ENCODE peak calls at places on chromosome 10, in five cellular contexts. One of them, this sample, is unnamed.

GRCh38 chr10:98074315-98074911 is 44.0 kb upstream of the CRTAC1 start:
- DNase-seq in A549: no peak
- DNase-seq in glutamatergic neuron: no peak
- DNase-seq in CD8-positive, alpha-beta T cell: no peak
- DNase-seq in B cell: no peak
- DNase-seq in this sample: no peak

GRCh38 chr10:132774179-132774904 is 11.6 kb downstream of the NKX6-2 start:
- DNase-seq in A549: no peak
- DNase-seq in glutamatergic neuron: no peak
- DNase-seq in CD8-positive, alpha-beta T cell: no peak
- DNase-seq in B cell: no peak
- DNase-seq in this sample: no peak

GRCh38 chr10:24723386-24723787 is 300 bp downstream of the ARHGAP21 start:
- DNase-seq in A549: no peak
- DNase-seq in glutamatergic neuron: no peak
- DNase-seq in CD8-positive, alpha-beta T cell: peak; percentile 24
- DNase-seq in B cell: no peak
- DNase-seq in this sample: no peak

GRCh38 chr10:88793747-88794299 is 8.7 kb upstream of the LIPM start:
- DNase-seq in A549: no peak
- DNase-seq in glutamatergic neuron: no peak
- DNase-seq in CD8-positive, alpha-beta T cell: no peak
- DNase-seq in B cell: no peak
- DNase-seq in this sample: no peak

GRCh38 chr10:36358736-36359135 is 716.6 kb upstream of the FZD8 start:
- DNase-seq in A549: peak; percentile 26
- DNase-seq in glutamatergic neuron: no peak
- DNase-seq in CD8-positive, alpha-beta T cell: no peak
- DNase-seq in B cell: no peak
- DNase-seq in this sample: no peak

GRCh38 chr10:126663328-126663727 is 7.2 kb downstream of the C10orf90 start:
- DNase-seq in A549: no peak
- DNase-seq in glutamatergic neuron: no peak
- DNase-seq in CD8-positive, alpha-beta T cell: no peak
- DNase-seq in B cell: no peak
- DNase-seq in this sample: no peak

GRCh38 chr10:51074238-51075028 is at the start of gene PRKG1:
- DNase-seq in A549: peak; percentile 41
- DNase-seq in glutamatergic neuron: peak; percentile 77
- DNase-seq in CD8-positive, alpha-beta T cell: no peak
- DNase-seq in B cell: no peak
- DNase-seq in this sample: peak; percentile 27

GRCh38 chr10:48789861-48790739 is 105.4 kb downstream of the WDFY4 start:
- DNase-seq in A549: no peak
- DNase-seq in glutamatergic neuron: no peak
- DNase-seq in CD8-positive, alpha-beta T cell: no peak
- DNase-seq in B cell: no peak
- DNase-seq in this sample: no peak

GRCh38 chr10:101441539-101442455 is 87.8 kb downstream of the BTRC start:
- DNase-seq in A549: peak; percentile 83
- DNase-seq in glutamatergic neuron: no peak
- DNase-seq in CD8-positive, alpha-beta T cell: no peak
- DNase-seq in B cell: no peak
- DNase-seq in this sample: peak; percentile 73

GRCh38 chr10:112394475-112394875 is 20.6 kb downstream of the ACSL5 start:
- DNase-seq in A549: peak; percentile 27
- DNase-seq in glutamatergic neuron: no peak
- DNase-seq in CD8-positive, alpha-beta T cell: no peak
- DNase-seq in B cell: no peak
- DNase-seq in this sample: no peak

GRCh38 chr10:33252794-33253203 is 81.7 kb downstream of the NRP1 start:
- DNase-seq in A549: peak; percentile 66
- DNase-seq in glutamatergic neuron: no peak
- DNase-seq in CD8-positive, alpha-beta T cell: no peak
- DNase-seq in B cell: no peak
- DNase-seq in this sample: no peak

GRCh38 chr10:73065441-73065840 is 31.2 kb downstream of the P4HA1 start:
- DNase-seq in A549: no peak
- DNase-seq in glutamatergic neuron: no peak
- DNase-seq in CD8-positive, alpha-beta T cell: no peak
- DNase-seq in B cell: no peak
- DNase-seq in this sample: no peak

GRCh38 chr10:1559731-1560130 is 177.6 kb downstream of the ADARB2 start:
- DNase-seq in A549: no peak
- DNase-seq in glutamatergic neuron: peak; percentile 12
- DNase-seq in CD8-positive, alpha-beta T cell: no peak
- DNase-seq in B cell: no peak
- DNase-seq in this sample: no peak

GRCh38 chr10:132542086-132542775 is 4.6 kb downstream of the INPP5A start:
- DNase-seq in A549: no peak
- DNase-seq in glutamatergic neuron: no peak
- DNase-seq in CD8-positive, alpha-beta T cell: no peak
- DNase-seq in B cell: no peak
- DNase-seq in this sample: no peak

GRCh38 chr10:59870152-59870551 is 36.2 kb downstream of the CCDC6 start:
- DNase-seq in A549: no peak
- DNase-seq in glutamatergic neuron: no peak
- DNase-seq in CD8-positive, alpha-beta T cell: no peak
- DNase-seq in B cell: no peak
- DNase-seq in this sample: no peak

GRCh38 chr10:3030765-3031164 is 36.6 kb upstream of the PFKP start:
- DNase-seq in A549: no peak
- DNase-seq in glutamatergic neuron: no peak
- DNase-seq in CD8-positive, alpha-beta T cell: no peak
- DNase-seq in B cell: no peak
- DNase-seq in this sample: no peak

GRCh38 chr10:112759519-112759918 is 190.5 kb upstream of the TCF7L2 start:
- DNase-seq in A549: no peak
- DNase-seq in glutamatergic neuron: no peak
- DNase-seq in CD8-positive, alpha-beta T cell: no peak
- DNase-seq in B cell: no peak
- DNase-seq in this sample: no peak

GRCh38 chr10:2207246-2207922 is 470.1 kb upstream of the ADARB2 start:
- DNase-seq in A549: no peak
- DNase-seq in glutamatergic neuron: no peak
- DNase-seq in CD8-positive, alpha-beta T cell: no peak
- DNase-seq in B cell: no peak
- DNase-seq in this sample: no peak

GRCh38 chr10:2077231-2077630 is 339.9 kb upstream of the ADARB2 start:
- DNase-seq in A549: no peak
- DNase-seq in glutamatergic neuron: no peak
- DNase-seq in CD8-positive, alpha-beta T cell: no peak
- DNase-seq in B cell: no peak
- DNase-seq in this sample: no peak

GRCh38 chr10:104323085-104323484 is 15.2 kb downstream of the ITPRIP start:
- DNase-seq in A549: no peak
- DNase-seq in glutamatergic neuron: no peak
- DNase-seq in CD8-positive, alpha-beta T cell: no peak
- DNase-seq in B cell: no peak
- DNase-seq in this sample: no peak

GRCh38 chr10:129794056-129794455 is 170.0 kb downstream of the EBF3 start:
- DNase-seq in A549: no peak
- DNase-seq in glutamatergic neuron: no peak
- DNase-seq in CD8-positive, alpha-beta T cell: no peak
- DNase-seq in B cell: no peak
- DNase-seq in this sample: no peak

GRCh38 chr10:28769147-28769604 is 91.9 kb downstream of the BAMBI start:
- DNase-seq in A549: no peak
- DNase-seq in glutamatergic neuron: no peak
- DNase-seq in CD8-positive, alpha-beta T cell: no peak
- DNase-seq in B cell: no peak
- DNase-seq in this sample: no peak

GRCh38 chr10:114042895-114043531 is 653 bp upstream of the ADRB1 start:
- DNase-seq in A549: peak; percentile 63
- DNase-seq in glutamatergic neuron: peak; percentile 46
- DNase-seq in CD8-positive, alpha-beta T cell: peak; percentile 10
- DNase-seq in B cell: no peak
- DNase-seq in this sample: peak; percentile 63

GRCh38 chr10:100730739-100731602 is 14.4 kb upstream of the PAX2 start:
- DNase-seq in A549: peak; percentile 71
- DNase-seq in glutamatergic neuron: peak; percentile 28
- DNase-seq in CD8-positive, alpha-beta T cell: no peak
- DNase-seq in B cell: no peak
- DNase-seq in this sample: peak; percentile 36

GRCh38 chr10:74227697-74228424 is 76.8 kb downstream of the ADK start:
- DNase-seq in A549: peak; percentile 28
- DNase-seq in glutamatergic neuron: no peak
- DNase-seq in CD8-positive, alpha-beta T cell: peak; percentile 22
- DNase-seq in B cell: peak; percentile 38
- DNase-seq in this sample: no peak

GRCh38 chr10:96268341-96268909 is 2.9 kb downstream of the BLNK start:
- DNase-seq in A549: no peak
- DNase-seq in glutamatergic neuron: no peak
- DNase-seq in CD8-positive, alpha-beta T cell: no peak
- DNase-seq in B cell: no peak
- DNase-seq in this sample: no peak

GRCh38 chr10:100985336-100985735 is 2.0 kb downstream of the MRPL43 start:
- DNase-seq in A549: no peak
- DNase-seq in glutamatergic neuron: no peak
- DNase-seq in CD8-positive, alpha-beta T cell: no peak
- DNase-seq in B cell: no peak
- DNase-seq in this sample: no peak

GRCh38 chr10:47282657-47283018 is 17.4 kb upstream of the GDF10 start:
- DNase-seq in A549: no peak
- DNase-seq in glutamatergic neuron: no peak
- DNase-seq in CD8-positive, alpha-beta T cell: no peak
- DNase-seq in B cell: no peak
- DNase-seq in this sample: no peak

GRCh38 chr10:50152792-50153272 is 85.1 kb downstream of the WASHC2A start:
- DNase-seq in A549: no peak
- DNase-seq in glutamatergic neuron: peak; percentile 46
- DNase-seq in CD8-positive, alpha-beta T cell: no peak
- DNase-seq in B cell: no peak
- DNase-seq in this sample: peak; percentile 8

GRCh38 chr10:5551531-5552375 is 27.0 kb downstream of the CALML3 start:
- DNase-seq in A549: no peak
- DNase-seq in glutamatergic neuron: no peak
- DNase-seq in CD8-positive, alpha-beta T cell: peak; percentile 26
- DNase-seq in B cell: no peak
- DNase-seq in this sample: no peak

GRCh38 chr10:57168703-57169240 is 807.7 kb upstream of the ZWINT start:
- DNase-seq in A549: no peak
- DNase-seq in glutamatergic neuron: no peak
- DNase-seq in CD8-positive, alpha-beta T cell: no peak
- DNase-seq in B cell: no peak
- DNase-seq in this sample: no peak

GRCh38 chr10:120217736-120218135 is 239.3 kb upstream of the PLPP4 start:
- DNase-seq in A549: no peak
- DNase-seq in glutamatergic neuron: peak; percentile 61
- DNase-seq in CD8-positive, alpha-beta T cell: no peak
- DNase-seq in B cell: no peak
- DNase-seq in this sample: peak; percentile 81

GRCh38 chr10:120221873-120222485 is 235.0 kb upstream of the PLPP4 start:
- DNase-seq in A549: peak; percentile 61
- DNase-seq in glutamatergic neuron: peak; percentile 30
- DNase-seq in CD8-positive, alpha-beta T cell: no peak
- DNase-seq in B cell: no peak
- DNase-seq in this sample: peak; percentile 69
- TF ChIP-seq CTCF in A549: peak; percentile 62
- TF ChIP-seq CTCF in glutamatergic neuron: peak; percentile 70
- TF ChIP-seq CTCF in CD8-positive, alpha-beta T cell: no peak
- TF ChIP-seq CTCF in B cell: peak; percentile 8
- TF ChIP-seq CTCF in this sample: peak; percentile 70

GRCh38 chr10:83666762-83667161 is 472.5 kb upstream of the GHITM start:
- DNase-seq in A549: no peak
- DNase-seq in glutamatergic neuron: no peak
- DNase-seq in CD8-positive, alpha-beta T cell: no peak
- DNase-seq in B cell: no peak
- DNase-seq in this sample: no peak
- TF ChIP-seq CTCF in A549: no peak
- TF ChIP-seq CTCF in glutamatergic neuron: no peak
- TF ChIP-seq CTCF in CD8-positive, alpha-beta T cell: no peak
- TF ChIP-seq CTCF in B cell: no peak
- TF ChIP-seq CTCF in this sample: no peak

DNA sequence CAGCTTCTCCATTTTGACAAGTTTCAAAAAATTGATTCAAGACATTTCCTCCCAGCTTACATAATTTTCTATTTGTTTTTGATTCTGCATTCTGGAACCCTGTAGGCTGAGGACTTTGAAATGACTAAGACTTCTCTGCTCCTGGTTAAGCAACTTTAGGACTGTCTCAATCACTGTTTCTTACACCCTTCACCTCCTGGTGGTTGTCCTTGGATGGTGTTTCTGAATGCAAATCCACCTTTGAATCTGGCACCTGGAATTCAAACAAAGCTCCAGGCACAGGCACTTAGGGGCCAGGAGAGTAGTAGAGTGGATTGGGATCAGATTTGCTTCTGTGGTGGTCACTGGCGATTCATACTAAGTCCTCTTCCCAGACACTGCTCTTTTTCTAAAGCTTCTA is 595.5 kb downstream of the LRMDA start:
- DNase-seq in A549: peak; percentile 16
- DNase-seq in glutamatergic neuron: no peak
- DNase-seq in CD8-positive, alpha-beta T cell: no peak
- DNase-seq in B cell: no peak
- DNase-seq in this sample: no peak
- TF ChIP-seq CTCF in A549: no peak
- TF ChIP-seq CTCF in glutamatergic neuron: no peak
- TF ChIP-seq CTCF in CD8-positive, alpha-beta T cell: no peak
- TF ChIP-seq CTCF in B cell: no peak
- TF ChIP-seq CTCF in this sample: peak; percentile 17

GRCh38 chr10:99534939-99535763 is 2.4 kb downstream of the NKX2-3 start:
- DNase-seq in A549: peak; percentile 36
- DNase-seq in glutamatergic neuron: peak; percentile 65
- DNase-seq in CD8-positive, alpha-beta T cell: no peak
- DNase-seq in B cell: no peak
- DNase-seq in this sample: no peak

GRCh38 chr10:99537381-99538286 is 4.9 kb downstream of the NKX2-3 start:
- DNase-seq in A549: no peak
- DNase-seq in glutamatergic neuron: peak; percentile 44
- DNase-seq in CD8-positive, alpha-beta T cell: no peak
- DNase-seq in B cell: no peak
- DNase-seq in this sample: no peak

GRCh38 chr10:99538287-99538917 is 5.7 kb downstream of the NKX2-3 start:
- DNase-seq in A549: no peak
- DNase-seq in glutamatergic neuron: no peak
- DNase-seq in CD8-positive, alpha-beta T cell: no peak
- DNase-seq in B cell: no peak
- DNase-seq in this sample: no peak

GRCh38 chr10:99535764-99536399 is 3.1 kb downstream of the NKX2-3 start:
- DNase-seq in A549: no peak
- DNase-seq in glutamatergic neuron: no peak
- DNase-seq in CD8-positive, alpha-beta T cell: no peak
- DNase-seq in B cell: no peak
- DNase-seq in this sample: no peak

GRCh38 chr10:99536400-99537254 is 3.9 kb downstream of the NKX2-3 start:
- DNase-seq in A549: no peak
- DNase-seq in glutamatergic neuron: peak; percentile 51
- DNase-seq in CD8-positive, alpha-beta T cell: no peak
- DNase-seq in B cell: no peak
- DNase-seq in this sample: no peak
- TF ChIP-seq CTCF in A549: no peak
- TF ChIP-seq CTCF in glutamatergic neuron: no peak
- TF ChIP-seq CTCF in CD8-positive, alpha-beta T cell: no peak
- TF ChIP-seq CTCF in B cell: no peak
- TF ChIP-seq CTCF in this sample: no peak

This sample was measured in WERI-Rb-1.